ENCODE peak calls at places on chromosomes 6 and 20, in five cellular contexts. One of them, this sample, is unnamed.

GRCh38 chr6:104771258-104771832 is 88.4 kb downstream of the HACE1 start:
- DNase-seq in GM12878: no peak
- DNase-seq in K562: peak
- DNase-seq in H1: no peak
- DNase-seq in HepG2: peak
- DNase-seq in this sample: no peak

GRCh38 chr6:33453361-33454008 is 891 bp upstream of the ZBTB9 start:
- DNase-seq in HepG2: no peak
- DNase-seq in GM12878: no peak
- DNase-seq in K562: peak
- DNase-seq in H1: no peak
- DNase-seq in this sample: no peak

GRCh38 chr6:53903357-53903756 is 108.6 kb downstream of the LRRC1 start:
- DNase-seq in HepG2: no peak
- DNase-seq in H1: no peak
- DNase-seq in K562: no peak
- DNase-seq in GM12878: no peak
- DNase-seq in this sample: no peak

GRCh38 chr20:37755665-37756064 is 61.8 kb downstream of the CTNNBL1 start:
- DNase-seq in H1: no peak
- DNase-seq in GM12878: no peak
- DNase-seq in K562: peak
- DNase-seq in HepG2: no peak
- DNase-seq in this sample: no peak

GRCh38 chr6:136014454-136015421 is 163.2 kb downstream of the PDE7B start:
- DNase-seq in GM12878: no peak
- DNase-seq in H1: no peak
- DNase-seq in HepG2: no peak
- DNase-seq in K562: no peak
- DNase-seq in this sample: no peak

GRCh38 chr20:53559816-53560215 is 33.8 kb downstream of the ZNF217 start:
- DNase-seq in K562: no peak
- DNase-seq in HepG2: no peak
- DNase-seq in GM12878: no peak
- DNase-seq in H1: no peak
- DNase-seq in this sample: no peak

GRCh38 chr20:17169575-17170136 is 57.2 kb upstream of the PCSK2 start:
- DNase-seq in H1: no peak
- DNase-seq in HepG2: peak
- DNase-seq in GM12878: no peak
- DNase-seq in K562: no peak
- DNase-seq in this sample: no peak

GRCh38 chr20:48970681-48971370 is 49.3 kb downstream of the ARFGEF2 start:
- DNase-seq in H1: no peak
- DNase-seq in GM12878: no peak
- DNase-seq in K562: no peak
- DNase-seq in HepG2: no peak
- DNase-seq in this sample: no peak

GRCh38 chr6:19851273-19852089 is 14.3 kb downstream of the ID4 start:
- DNase-seq in H1: no peak
- DNase-seq in HepG2: peak
- DNase-seq in K562: peak
- DNase-seq in GM12878: no peak
- DNase-seq in this sample: no peak

GRCh38 chr6:100657678-100658330 is 193.1 kb upstream of the SIM1 start:
- DNase-seq in H1: no peak
- DNase-seq in HepG2: no peak
- DNase-seq in K562: no peak
- DNase-seq in GM12878: no peak
- DNase-seq in this sample: no peak

GRCh38 chr20:63053430-63054102 is 46.8 kb upstream of the BHLHE23 start:
- DNase-seq in H1: no peak
- DNase-seq in GM12878: no peak
- DNase-seq in K562: no peak
- DNase-seq in HepG2: no peak
- DNase-seq in this sample: no peak

GRCh38 chr6:131914967-131915751 is 36.0 kb downstream of the CCN2 start:
- DNase-seq in H1: no peak
- DNase-seq in K562: peak
- DNase-seq in GM12878: peak
- DNase-seq in HepG2: peak
- DNase-seq in this sample: no peak

GRCh38 chr6:160036790-160037206 is 67.9 kb downstream of the IGF2R start:
- DNase-seq in HepG2: no peak
- DNase-seq in GM12878: no peak
- DNase-seq in K562: no peak
- DNase-seq in H1: no peak
- DNase-seq in this sample: no peak

GRCh38 chr6:93059911-93060310 is 359.4 kb downstream of the EPHA7 start:
- DNase-seq in H1: no peak
- DNase-seq in GM12878: no peak
- DNase-seq in HepG2: no peak
- DNase-seq in K562: no peak
- DNase-seq in this sample: no peak

GRCh38 chr6:138818496-138819194 is 22.8 kb downstream of the ECT2L start:
- DNase-seq in H1: no peak
- DNase-seq in K562: no peak
- DNase-seq in HepG2: no peak
- DNase-seq in GM12878: peak
- DNase-seq in this sample: peak

GRCh38 chr20:58989196-58989595 is 8.1 kb downstream of the NELFCD start:
- DNase-seq in H1: no peak
- DNase-seq in GM12878: no peak
- DNase-seq in K562: no peak
- DNase-seq in HepG2: no peak
- DNase-seq in this sample: no peak

GRCh38 chr6:50185006-50185405 is 135.3 kb upstream of the DEFB112 start:
- DNase-seq in GM12878: no peak
- DNase-seq in HepG2: peak
- DNase-seq in K562: no peak
- DNase-seq in H1: no peak
- DNase-seq in this sample: no peak

GRCh38 chr6:149405823-149406765 is 6.0 kb downstream of the SUMO4 start:
- DNase-seq in H1: no peak
- DNase-seq in HepG2: no peak
- DNase-seq in K562: no peak
- DNase-seq in GM12878: no peak
- DNase-seq in this sample: no peak

GRCh38 chr6:111796310-111796918 is 76.8 kb downstream of the FYN start:
- DNase-seq in GM12878: no peak
- DNase-seq in H1: no peak
- DNase-seq in K562: no peak
- DNase-seq in HepG2: no peak
- DNase-seq in this sample: no peak

GRCh38 chr6:14059791-14060436 is 57.7 kb upstream of the CD83 start:
- DNase-seq in GM12878: no peak
- DNase-seq in K562: no peak
- DNase-seq in HepG2: no peak
- DNase-seq in H1: no peak
- DNase-seq in this sample: no peak
- TF ChIP-seq TAF1 in GM12878: no peak
- TF ChIP-seq TAF1 in K562: no peak
- TF ChIP-seq TAF1 in HepG2: no peak
- TF ChIP-seq TAF1 in H1: no peak
- TF ChIP-seq TAF1 in this sample: no peak

GRCh38 chr20:56359212-56360132 is 698 bp downstream of the FAM210B start:
- DNase-seq in HepG2: peak
- DNase-seq in K562: no peak
- DNase-seq in H1: no peak
- DNase-seq in GM12878: no peak
- DNase-seq in this sample: no peak

GRCh38 chr20:56360133-56360898 is 1.5 kb downstream of the FAM210B start:
- DNase-seq in HepG2: peak
- DNase-seq in GM12878: no peak
- DNase-seq in K562: no peak
- DNase-seq in H1: no peak
- DNase-seq in this sample: no peak

GRCh38 chr20:56360899-56361199 is 2.1 kb downstream of the FAM210B start:
- DNase-seq in H1: no peak
- DNase-seq in K562: no peak
- DNase-seq in HepG2: no peak
- DNase-seq in GM12878: no peak
- DNase-seq in this sample: no peak

GRCh38 chr20:56358070-56358469 is 704 bp upstream of the FAM210B start:
- DNase-seq in H1: no peak
- DNase-seq in GM12878: no peak
- DNase-seq in HepG2: no peak
- DNase-seq in K562: no peak
- DNase-seq in this sample: no peak

DNA sequence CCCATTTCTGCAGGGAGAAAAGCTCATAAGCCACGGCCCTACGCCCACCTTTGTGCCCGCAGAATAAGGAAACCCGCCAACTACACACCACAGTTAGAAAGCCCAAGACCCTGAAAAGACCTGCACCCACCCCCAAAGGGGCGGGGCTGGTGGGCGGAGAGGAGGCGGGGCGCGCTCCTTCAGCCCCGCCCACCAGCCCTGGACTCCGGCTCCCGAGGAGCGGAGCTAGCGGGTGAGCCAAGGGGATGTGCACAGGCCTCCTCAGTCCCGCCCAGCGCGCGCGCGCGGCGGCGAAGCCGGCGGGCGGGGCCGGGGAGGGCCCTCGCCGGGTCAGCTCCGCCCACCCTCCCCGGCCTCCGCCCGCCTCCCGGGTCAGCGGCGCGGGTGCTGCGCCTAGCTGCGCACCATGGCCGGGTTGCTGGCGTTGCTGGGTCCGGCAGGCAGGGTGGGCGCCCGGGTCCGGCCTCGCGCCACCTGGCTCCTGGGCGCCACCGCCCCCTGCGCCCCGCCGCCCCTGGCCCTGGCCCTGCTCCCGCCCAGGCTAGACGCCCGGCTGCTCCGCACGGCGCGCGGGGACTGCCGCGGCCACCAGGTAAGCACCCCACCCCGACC is at the start of gene FAM210B:
- DNase-seq in K562: peak
- DNase-seq in H1: peak
- DNase-seq in GM12878: no peak
- DNase-seq in HepG2: peak
- DNase-seq in this sample: peak
- TF ChIP-seq POLR2A in K562: no peak
- TF ChIP-seq POLR2A in H1: no peak
- TF ChIP-seq POLR2A in GM12878: peak
- TF ChIP-seq POLR2A in HepG2: peak
- TF ChIP-seq POLR2A in this sample: no peak

GRCh38 chr6:90284236-90284744 is 12.4 kb downstream of the BACH2 start:
- DNase-seq in K562: peak
- DNase-seq in HepG2: no peak
- DNase-seq in H1: no peak
- DNase-seq in GM12878: no peak
- DNase-seq in this sample: no peak
- TF ChIP-seq POLR2AphosphoS5 in K562: no peak
- TF ChIP-seq POLR2AphosphoS5 in HepG2: no peak
- TF ChIP-seq POLR2AphosphoS5 in H1: no peak
- TF ChIP-seq POLR2AphosphoS5 in GM12878: no peak
- TF ChIP-seq POLR2AphosphoS5 in this sample: no peak

GRCh38 chr6:143328885-143329284 is 121.6 kb downstream of the ADAT2 start:
- DNase-seq in K562: no peak
- DNase-seq in GM12878: no peak
- DNase-seq in HepG2: no peak
- DNase-seq in H1: no peak
- DNase-seq in this sample: no peak

GRCh38 chr6:143331362-143331761 is 119.1 kb downstream of the ADAT2 start:
- DNase-seq in GM12878: no peak
- DNase-seq in HepG2: no peak
- DNase-seq in K562: no peak
- DNase-seq in H1: no peak
- DNase-seq in this sample: no peak

GRCh38 chr6:143332153-143332845 is 118.2 kb downstream of the ADAT2 start:
- DNase-seq in H1: no peak
- DNase-seq in GM12878: no peak
- DNase-seq in K562: no peak
- DNase-seq in HepG2: no peak
- DNase-seq in this sample: no peak

GRCh38 chr6:143333081-143333480 is 117.4 kb downstream of the ADAT2 start:
- DNase-seq in K562: no peak
- DNase-seq in GM12878: no peak
- DNase-seq in H1: no peak
- DNase-seq in HepG2: no peak
- DNase-seq in this sample: no peak

GRCh38 chr6:143329323-143329722 is 121.2 kb downstream of the ADAT2 start:
- DNase-seq in GM12878: no peak
- DNase-seq in H1: no peak
- DNase-seq in K562: no peak
- DNase-seq in HepG2: no peak
- DNase-seq in this sample: no peak
- TF ChIP-seq TAF1 in GM12878: no peak
- TF ChIP-seq TAF1 in H1: no peak
- TF ChIP-seq TAF1 in K562: no peak
- TF ChIP-seq TAF1 in HepG2: no peak
- TF ChIP-seq TAF1 in this sample: no peak

DNA sequence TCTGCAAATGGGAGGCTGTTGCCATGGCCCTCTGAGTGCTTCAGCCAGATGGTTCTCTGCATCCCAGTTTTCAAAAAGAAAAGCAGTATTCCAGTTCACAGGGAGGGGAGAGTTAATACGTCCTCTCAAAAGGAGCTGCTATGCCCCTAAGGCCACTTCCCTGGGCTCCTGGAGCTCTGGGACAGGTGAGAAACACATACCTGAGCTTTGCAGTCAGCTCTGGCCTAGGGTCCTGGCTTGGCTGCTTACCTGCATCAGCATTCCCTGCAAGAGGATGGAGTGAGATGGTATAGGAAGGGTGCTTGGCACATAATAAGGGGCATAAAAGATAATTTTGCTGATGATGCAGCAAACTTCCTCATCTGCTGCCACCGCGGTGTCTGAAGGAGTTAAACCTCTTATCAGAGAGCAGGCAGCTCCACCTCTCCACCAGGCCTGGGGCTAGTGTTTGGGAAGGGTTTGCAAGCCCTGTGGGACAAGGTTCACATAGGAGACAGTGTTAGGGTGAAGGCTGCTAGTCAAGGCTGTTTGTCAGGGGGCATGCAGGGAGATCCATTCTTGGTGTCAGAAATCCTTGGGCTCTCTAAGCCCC is 62.7 kb downstream of the SLC24A3 start:
- DNase-seq in H1: no peak
- DNase-seq in K562: no peak
- DNase-seq in HepG2: no peak
- DNase-seq in GM12878: no peak
- DNase-seq in this sample: no peak
- TF ChIP-seq POLR2A in H1: no peak
- TF ChIP-seq POLR2A in K562: no peak
- TF ChIP-seq POLR2A in HepG2: no peak
- TF ChIP-seq POLR2A in GM12878: no peak
- TF ChIP-seq POLR2A in this sample: no peak

This sample was measured in GM12892.